ENCODE peak calls at places on chromosomes 7 and 10, in four cellular contexts. T, P, I and B are unnamed samples.

GRCh38 chr10:102003541-102003940 is 52.4 kb downstream of the ARMH3 start:
- DNase-seq in T (no peak), P (no peak), I (no peak), B (no peak)

GRCh38 chr7:1086588-1087461 is 1.1 kb upstream of the GPER1 start:
- DNase-seq in T (no peak), P (peak; percentile 43), I (peak; percentile 59), B (peak; percentile 46)

GRCh38 chr10:103752680-103753248 is 102.6 kb downstream of the SH3PXD2A start:
- DNase-seq in T (no peak), P (no peak), I (no peak), B (no peak)

GRCh38 chr10:1938317-1938716 is 201.0 kb upstream of the ADARB2 start:
- DNase-seq in T (no peak), P (no peak), I (no peak), B (no peak)

GRCh38 chr7:96786998-96787395 is 77.4 kb upstream of the SEM1 start:
- DNase-seq in T (no peak), P (no peak), I (no peak), B (no peak)

GRCh38 chr7:128425851-128426250 is 16.1 kb upstream of the IMPDH1 start:
- DNase-seq in T (no peak), P (peak; percentile 58), I (peak; percentile 60), B (peak; percentile 39)

GRCh38 chr10:10364916-10365315 is 652.8 kb upstream of the CELF2 start:
- DNase-seq in T (no peak), P (no peak), I (no peak), B (no peak)

GRCh38 chr7:120030871-120031270 is 242.1 kb upstream of the KCND2 start:
- DNase-seq in T (no peak), P (no peak), I (no peak), B (no peak)

GRCh38 chr7:106770191-106770590 is 94.9 kb upstream of the PIK3CG start:
- DNase-seq in T (peak; percentile 82), P (no peak), I (no peak), B (peak; percentile 94)

GRCh38 chr7:15515201-15515777 is 46.5 kb downstream of the AGMO start:
- DNase-seq in T (peak; percentile 33), P (no peak), I (no peak), B (peak; percentile 6)

GRCh38 chr10:118332247-118332646 is 9.9 kb downstream of the FAM204A start:
- DNase-seq in T (no peak), P (no peak), I (no peak), B (no peak)

GRCh38 chr7:45026984-45027773 is 27.2 kb downstream of the CCM2 start:
- DNase-seq in T (no peak), P (no peak), I (peak; percentile 23), B (no peak)

GRCh38 chr7:37480642-37481041 is 32.0 kb upstream of the ELMO1 start:
- DNase-seq in T (no peak), P (no peak), I (no peak), B (no peak)

GRCh38 chr7:126667742-126668366 is 584.9 kb downstream of the GRM8 start:
- DNase-seq in T (no peak), P (no peak), I (no peak), B (no peak)

GRCh38 chr7:112946350-112946749 is 140.3 kb downstream of the GPR85 start:
- DNase-seq in T (no peak), P (no peak), I (no peak), B (no peak)

GRCh38 chr10:91525939-91526712 is 106.7 kb downstream of the PPP1R3C start:
- DNase-seq in T (no peak), P (no peak), I (no peak), B (no peak)

GRCh38 chr7:121301441-121302213 is 27.2 kb upstream of the WNT16 start:
- DNase-seq in T (no peak), P (no peak), I (no peak), B (no peak)

GRCh38 chr10:67401711-67402110 is 294.3 kb downstream of the CTNNA3 start:
- DNase-seq in T (no peak), P (no peak), I (no peak), B (no peak)

GRCh38 chr10:14648936-14649335 is 125.8 kb downstream of the FAM107B start:
- DNase-seq in T (no peak), P (no peak), I (no peak), B (no peak)